ENCODE peak calls at places on chromosomes 16 and 17, in ten cellular contexts. H, J, Z, A, B, X, I, G, O and F are unnamed samples.

GRCh38 chr17:869067-869466 is 86.9 kb downstream of the MRM3 start:
- DNase-seq in Z (peak), I (no peak), G (no peak), B (no peak), A (no peak), H (peak), J (no peak), X (no peak), O (peak), F (no peak)

GRCh38 chr16:75288596-75289120 is 37.2 kb upstream of the BCAR1 start:
- DNase-seq in X (no peak), H (no peak), J (no peak), A (no peak), Z (no peak), B (no peak), I (no peak), O (no peak), G (no peak), F (no peak)

GRCh38 chr17:17361543-17362511 is 58.7 kb downstream of the NT5M start:
- DNase-seq in O (peak), G (no peak), Z (no peak), A (no peak), I (peak), X (no peak), H (no peak), J (no peak), B (no peak), F (no peak)

GRCh38 chr16:55875273-55875672 is at the start of gene CES5A:
- DNase-seq in O (no peak), J (no peak), G (no peak), I (no peak), B (no peak), Z (no peak), H (no peak), A (no peak), X (no peak), F (no peak)

GRCh38 chr16:19375561-19376158 is 42.0 kb upstream of the TMC5 start:
- DNase-seq in B (peak), O (no peak), X (no peak), J (peak), I (no peak), H (peak), Z (peak), A (no peak), G (peak), F (peak)

GRCh38 chr16:825298-826061 is 24.9 kb upstream of the GNG13 start:
- DNase-seq in B (no peak), G (no peak), J (no peak), O (no peak), Z (no peak), A (no peak), I (no peak), X (no peak), H (no peak), F (no peak)

GRCh38 chr16:67666538-67667433 is at the start of the genes C16orf86 and ENKD1:
- DNase-seq in B (peak), O (peak), Z (peak), X (peak), I (peak), H (peak), G (peak), A (no peak), J (peak), F (peak)

GRCh38 chr17:65362826-65363225 is 198.6 kb downstream of the AXIN2 start:
- DNase-seq in I (no peak), Z (no peak), O (no peak), A (no peak), H (no peak), G (no peak), X (no peak), J (no peak), B (no peak), F (no peak)

GRCh38 chr16:685967-686366 is 1.8 kb upstream of the JMJD8 start:
- DNase-seq in A (no peak), I (no peak), H (peak), B (peak), X (no peak), G (no peak), Z (peak), O (no peak), J (no peak), F (peak)

GRCh38 chr16:3625911-3626732 is 14.7 kb upstream of the SLX4 start:
- DNase-seq in B (no peak), I (no peak), X (no peak), Z (no peak), H (no peak), A (no peak), J (no peak), G (no peak), O (no peak), F (no peak)

GRCh38 chr17:30278032-30278431 is 13.7 kb downstream of the BLMH start:
- DNase-seq in B (peak), I (no peak), J (no peak), A (no peak), O (no peak), X (no peak), H (peak), Z (no peak), G (no peak), F (peak)

GRCh38 chr17:42918902-42919521 is 18.4 kb downstream of the G6PC1 start:
- DNase-seq in X (no peak), O (no peak), B (no peak), G (no peak), A (no peak), Z (no peak), H (peak), I (no peak), J (peak), F (peak)

GRCh38 chr16:87626401-87626800 is 24.1 kb downstream of the JPH3 start:
- DNase-seq in I (no peak), B (no peak), Z (no peak), J (no peak), H (no peak), X (no peak), A (no peak), G (no peak), O (no peak), F (no peak)

GRCh38 chr17:36901506-36901905 is 35.8 kb upstream of the LHX1 start:
- DNase-seq in O (no peak), Z (no peak), A (no peak), I (no peak), H (no peak), B (peak), J (no peak), G (no peak), X (no peak), F (peak)

GRCh38 chr16:76201385-76201784 is 75.8 kb upstream of the CNTNAP4 start:
- DNase-seq in O (no peak), Z (no peak), I (no peak), H (no peak), A (no peak), G (no peak), J (no peak), B (no peak), X (no peak), F (no peak)

GRCh38 chr16:85570213-85570734 is 42.8 kb upstream of the GSE1 start:
- DNase-seq in Z (no peak), X (peak), J (no peak), O (no peak), A (no peak), G (no peak), I (peak), H (peak), B (no peak), F (no peak)

GRCh38 chr17:13786000-13786598 is 184.4 kb upstream of the HS3ST3A1 start:
- DNase-seq in X (no peak), A (no peak), I (no peak), Z (no peak), H (no peak), G (no peak), B (no peak), O (no peak), J (no peak), F (no peak)

GRCh38 chr16:82514262-82514661 is 112.5 kb upstream of the CDH13 start:
- DNase-seq in J (no peak), O (no peak), B (no peak), I (no peak), X (no peak), Z (no peak), H (no peak), G (no peak), A (no peak), F (no peak)

GRCh38 chr16:29290631-29291247 is 115.8 kb downstream of the NPIPB11 start:
- DNase-seq in X (peak), A (peak), B (peak), J (peak), O (peak), I (peak), H (peak), G (no peak), Z (peak), F (peak)

GRCh38 chr17:19348806-19349205 is 13.7 kb downstream of the B9D1 start:
- DNase-seq in O (peak), X (no peak), H (no peak), Z (no peak), A (no peak), J (no peak), G (no peak), B (no peak), I (peak), F (no peak)

GRCh38 chr17:19345486-19346350 is 16.8 kb downstream of the B9D1 start:
- DNase-seq in B (no peak), Z (no peak), H (no peak), G (no peak), J (no peak), O (peak), A (no peak), X (no peak), I (no peak), F (peak)

GRCh38 chr17:19346351-19347255 is 15.9 kb downstream of the B9D1 start:
- DNase-seq in X (no peak), J (no peak), O (peak), G (no peak), H (peak), Z (peak), I (peak), B (no peak), A (no peak), F (peak)

GRCh38 chr17:19348081-19348650 is 14.4 kb downstream of the B9D1 start:
- DNase-seq in H (no peak), I (peak), J (no peak), Z (no peak), G (no peak), A (no peak), O (peak), B (no peak), X (no peak), F (no peak)

DNA sequence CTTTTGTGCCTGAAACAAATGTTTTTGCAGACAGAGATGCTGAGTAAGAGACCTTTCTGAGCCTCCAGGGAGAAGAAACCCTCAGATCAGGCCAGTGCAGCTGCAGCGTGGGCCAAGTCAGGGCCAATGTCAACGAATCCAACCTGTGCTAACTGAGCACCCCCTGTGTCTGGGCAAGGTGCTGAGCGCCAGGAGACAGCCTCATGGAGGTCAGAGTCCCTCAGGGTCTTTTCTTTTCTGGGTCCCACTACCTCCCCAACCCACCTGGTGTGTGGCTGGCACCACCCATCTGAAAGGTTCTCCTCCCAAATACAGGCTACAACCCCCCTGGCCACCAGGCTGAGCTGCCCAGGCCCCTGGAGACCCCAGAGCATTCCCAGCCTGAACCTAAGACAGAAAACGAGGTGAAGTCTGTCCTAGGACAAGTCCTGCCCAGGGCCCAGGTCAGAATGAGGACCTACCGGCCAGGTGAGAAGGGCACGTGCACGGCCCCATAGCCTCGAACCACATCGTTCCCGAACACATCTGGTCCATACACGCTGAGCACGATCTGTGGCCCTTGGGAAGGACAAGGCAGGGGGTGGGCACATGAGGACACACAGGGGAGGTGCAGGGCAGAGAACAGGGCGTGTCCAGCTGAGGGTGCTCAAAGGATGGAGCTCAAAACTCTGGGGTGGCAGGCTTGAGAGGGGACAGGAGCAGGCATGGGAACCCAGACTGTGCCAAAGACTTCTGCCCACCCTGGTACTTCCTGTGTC is 15.0 kb downstream of the B9D1 start:
- DNase-seq in A (no peak), O (peak), B (no peak), H (no peak), G (no peak), Z (no peak), J (no peak), I (peak), X (no peak), F (no peak)
- TF ChIP-seq POLR2AphosphoS5 in A (no peak), O (no peak), B (no peak), H (no peak), G (no peak), Z (no peak), J (no peak), I (no peak), X (no peak), F (no peak)

GRCh38 chr17:48024149-48025039 is 13.2 kb downstream of the COPZ2 start:
- DNase-seq in J (peak), O (peak), Z (peak), X (no peak), H (peak), I (no peak), G (no peak), A (no peak), B (peak), F (no peak)

GRCh38 chr17:48025904-48026502 is 11.6 kb downstream of the COPZ2 start:
- DNase-seq in O (no peak), A (no peak), Z (no peak), X (no peak), I (no peak), J (peak), G (no peak), H (no peak), B (peak), F (no peak)

GRCh38 chr17:48023408-48024148 is 14.0 kb downstream of the COPZ2 start:
- DNase-seq in O (peak), H (peak), G (no peak), B (peak), I (peak), J (peak), X (no peak), Z (peak), A (no peak), F (peak)

GRCh38 chr17:48026503-48027321 is 10.9 kb downstream of the COPZ2 start:
- DNase-seq in B (peak), H (peak), I (peak), Z (peak), X (peak), A (no peak), O (peak), G (peak), J (peak), F (peak)

DNA sequence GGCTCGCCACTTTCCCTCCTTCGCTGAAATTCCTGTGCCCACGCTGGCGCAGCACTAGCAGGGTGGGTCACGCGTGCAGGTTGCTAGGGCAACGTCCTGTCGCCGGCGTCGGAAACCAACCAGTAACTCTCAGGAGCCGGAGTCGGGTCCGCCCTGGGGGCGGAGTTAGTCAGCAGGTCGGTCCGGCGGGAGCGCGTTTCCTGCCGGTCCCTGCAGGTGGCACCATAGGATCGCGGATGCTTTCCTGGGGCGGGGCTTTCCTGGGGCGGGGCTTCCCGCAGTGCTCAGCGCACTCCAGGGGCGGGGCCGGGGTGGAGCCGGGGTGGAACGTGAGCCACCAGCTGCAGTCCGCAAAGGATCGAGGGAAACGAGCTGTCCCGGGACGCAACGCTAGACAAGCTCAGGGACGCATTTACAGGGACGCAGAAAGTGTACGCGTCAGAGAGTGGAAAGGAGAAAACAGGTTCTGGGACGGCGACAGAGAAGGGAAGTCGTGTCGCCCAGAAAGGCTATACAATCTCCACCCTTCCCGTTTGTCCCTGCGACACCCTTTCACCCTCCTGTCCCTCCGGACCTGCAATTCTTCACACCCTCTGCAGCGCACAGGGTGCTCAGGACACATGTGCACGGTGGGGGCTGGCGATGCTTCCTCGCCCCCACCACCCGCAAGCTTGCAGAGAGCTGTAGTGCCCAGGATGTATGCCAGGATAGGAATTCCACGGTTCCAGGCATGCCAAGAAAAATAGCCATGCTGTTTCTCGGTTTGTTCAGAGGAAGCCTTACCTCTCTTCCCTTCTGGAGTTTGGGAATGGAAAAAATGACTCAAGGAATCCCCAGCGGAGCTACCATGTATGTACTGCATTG is 12.3 kb downstream of the COPZ2 start:
- DNase-seq in Z (peak), A (peak), G (peak), J (peak), H (peak), O (peak), X (peak), B (peak), I (peak), F (peak)
- TF ChIP-seq POLR2AphosphoS5 in Z (peak), A (peak), G (no peak), J (peak), H (peak), O (peak), X (no peak), B (peak), I (no peak), F (no peak)

GRCh38 chr17:39401412-39402278 is at the start of gene FBXL20:
- DNase-seq in Z (peak), H (peak), B (peak), A (peak), J (peak), X (peak), O (peak), G (peak), I (peak), F (peak)
- TF ChIP-seq POLR2AphosphoS5 in Z (peak), H (peak), B (peak), A (peak), J (peak), X (peak), O (peak), G (peak), I (peak), F (peak)

DNA sequence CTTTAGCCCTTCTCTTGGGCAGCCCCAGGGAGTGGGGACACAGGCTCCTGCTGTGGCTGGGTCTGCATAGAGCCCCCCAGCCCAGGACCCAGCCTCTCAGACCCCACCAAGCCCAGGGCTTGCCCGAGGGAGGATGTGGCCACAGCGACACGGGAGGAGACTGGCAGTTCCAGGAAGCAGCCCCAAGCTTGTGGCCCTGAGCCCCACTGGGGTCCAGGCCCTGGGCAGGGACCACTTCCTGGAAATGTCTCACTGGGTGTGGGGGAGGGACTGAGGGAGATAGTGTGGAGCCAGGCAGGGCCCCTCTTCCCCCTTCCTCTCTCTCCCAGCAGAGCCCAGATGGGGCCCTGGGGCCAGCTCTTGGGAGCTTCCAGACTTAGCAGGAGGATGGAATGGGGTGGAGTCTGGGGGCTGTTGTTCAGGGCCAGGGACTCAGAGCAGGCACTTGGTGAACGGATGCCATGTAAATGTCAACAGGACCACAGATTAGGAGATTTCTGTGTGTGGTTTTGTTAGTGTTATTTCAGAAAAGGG is 35.3 kb downstream of the ADGRG5 start:
- DNase-seq in J (no peak), B (no peak), O (no peak), I (no peak), X (no peak), G (no peak), H (no peak), Z (no peak), A (peak), F (no peak)
- TF ChIP-seq POLR2AphosphoS5 in J (no peak), B (no peak), O (no peak), I (no peak), X (no peak), G (no peak), H (no peak), Z (no peak), A (no peak), F (no peak)